ENCODE peak calls at places on chromosome 22, in eight cellular contexts. W is mesenchymal stem cell; T is AG20443; G is Peyer's patch; Y is mesendoderm; Q is endothelial cell; J is GOT3; L is stimulated activated CD4-positive, alpha-beta T cell treated with anti-CD3 and anti-CD28 coated beads, Interleukin-4, amount 100 ng/mL, for 48 hours. P is an unnamed sample.

GRCh38 chr22:22737590-22737989 is 93.2 kb downstream of the GGTLC2 start:
- DNase-seq in G (no peak), Y (no peak), T (no peak), Q (no peak), J (no peak), L (no peak), W (no peak), P (no peak)

GRCh38 chr22:42977574-42977973 is 37.4 kb downstream of the PACSIN2 start:
- DNase-seq in G (no peak), L (no peak), Y (no peak), T (no peak), Q (no peak), J (no peak), W (no peak), P (no peak)

GRCh38 chr22:48642550-48642949 is 1185.1 kb downstream of the BRD1 start:
- DNase-seq in Q (no peak), W (no peak), T (no peak), G (no peak), J (no peak), Y (no peak), L (no peak), P (no peak)

GRCh38 chr22:45499746-45500145 is 2.9 kb upstream of the FBLN1 start:
- DNase-seq in Q (no peak), T (no peak), L (no peak), Y (peak), W (no peak), J (no peak), G (peak), P (no peak)

GRCh38 chr22:39498802-39499201 is 3.3 kb upstream of the MIEF1 start:
- DNase-seq in L (no peak), Q (no peak), W (no peak), J (no peak), T (no peak), Y (no peak), G (no peak), P (no peak)

GRCh38 chr22:46437990-46438389 is 99.4 kb downstream of the CELSR1 start:
- DNase-seq in Q (no peak), W (no peak), G (no peak), J (no peak), L (no peak), T (no peak), Y (no peak), P (no peak)

GRCh38 chr22:37121887-37122591 is 12.5 kb upstream of the TMPRSS6 start:
- DNase-seq in T (peak), W (peak), Y (peak), G (no peak), J (no peak), L (peak), Q (peak), P (no peak)

GRCh38 chr22:22555596-22555995 is 3.5 kb downstream of the PRAME start:
- DNase-seq in Q (no peak), Y (no peak), W (no peak), J (no peak), G (no peak), L (no peak), T (no peak), P (no peak)

GRCh38 chr22:38038426-38038825 is 18.8 kb upstream of the PICK1 start:
- DNase-seq in T (no peak), Q (no peak), J (no peak), G (no peak), L (no peak), Y (no peak), W (no peak), P (no peak)

GRCh38 chr22:40764743-40765441 is 54.3 kb downstream of the SLC25A17 start:
- DNase-seq in T (peak), G (no peak), L (no peak), W (no peak), Q (no peak), Y (no peak), J (no peak), P (no peak)

GRCh38 chr22:46514592-46515207 is 22.7 kb downstream of the CELSR1 start:
- DNase-seq in Q (no peak), W (peak), T (peak), J (no peak), G (no peak), L (no peak), Y (peak), P (no peak)

GRCh38 chr22:39095971-39096370 is 1.1 kb upstream of the APOBEC3H start:
- DNase-seq in W (no peak), L (no peak), Q (no peak), G (no peak), J (no peak), Y (no peak), T (no peak), P (no peak)

GRCh38 chr22:43829904-43830851 is 18.1 kb upstream of the EFCAB6 start:
- DNase-seq in T (peak), J (no peak), G (peak), Q (no peak), L (no peak), W (no peak), Y (no peak), P (no peak)